ENCODE peak calls at places on chromosomes 16 and 17, in eight cellular contexts. One of them, this sample, is unnamed.

GRCh38 chr16:49632111-49632797 is 223.7 kb downstream of the ZNF423 start:
- DNase-seq in neural progenitor cell: no peak
- DNase-seq in right atrium auricular region: no peak
- DNase-seq in adrenal gland: no peak
- DNase-seq in PC-3: no peak
- DNase-seq in stomach: no peak
- DNase-seq in naive thymus-derived CD4-positive, alpha-beta T cell: no peak
- DNase-seq in GM06990: no peak
- DNase-seq in this sample: no peak

GRCh38 chr16:11780988-11781680 is 15.9 kb downstream of the ZC3H7A start:
- DNase-seq in neural progenitor cell: no peak
- DNase-seq in right atrium auricular region: no peak
- DNase-seq in adrenal gland: no peak
- DNase-seq in PC-3: no peak
- DNase-seq in stomach: no peak
- DNase-seq in naive thymus-derived CD4-positive, alpha-beta T cell: no peak
- DNase-seq in GM06990: no peak
- DNase-seq in this sample: no peak

GRCh38 chr16:15769239-15769638 is 87.6 kb downstream of the MYH11 start:
- DNase-seq in neural progenitor cell: no peak
- DNase-seq in right atrium auricular region: no peak
- DNase-seq in adrenal gland: no peak
- DNase-seq in PC-3: no peak
- DNase-seq in stomach: no peak
- DNase-seq in naive thymus-derived CD4-positive, alpha-beta T cell: no peak
- DNase-seq in GM06990: no peak
- DNase-seq in this sample: no peak

GRCh38 chr16:85170066-85171003 is 58.1 kb upstream of the CIBAR2 start:
- DNase-seq in neural progenitor cell: peak; percentile 39
- DNase-seq in right atrium auricular region: no peak
- DNase-seq in adrenal gland: no peak
- DNase-seq in PC-3: no peak
- DNase-seq in stomach: no peak
- DNase-seq in naive thymus-derived CD4-positive, alpha-beta T cell: no peak
- DNase-seq in GM06990: no peak
- DNase-seq in this sample: no peak

GRCh38 chr17:7435676-7436555 is 681 bp downstream of the TMEM102 start:
- DNase-seq in neural progenitor cell: peak; percentile 63
- DNase-seq in right atrium auricular region: no peak
- DNase-seq in adrenal gland: peak; percentile 57
- DNase-seq in PC-3: peak; percentile 38
- DNase-seq in stomach: peak; percentile 53
- DNase-seq in naive thymus-derived CD4-positive, alpha-beta T cell: peak; percentile 74
- DNase-seq in GM06990: peak; percentile 83
- DNase-seq in this sample: peak; percentile 83

GRCh38 chr16:81517630-81518438 is 73.2 kb downstream of the CMIP start:
- DNase-seq in neural progenitor cell: no peak
- DNase-seq in right atrium auricular region: no peak
- DNase-seq in adrenal gland: no peak
- DNase-seq in PC-3: peak; percentile 80
- DNase-seq in stomach: no peak
- DNase-seq in naive thymus-derived CD4-positive, alpha-beta T cell: no peak
- DNase-seq in GM06990: no peak
- DNase-seq in this sample: no peak

GRCh38 chr17:77948690-77949114 is 9.8 kb upstream of the TNRC6C start:
- DNase-seq in neural progenitor cell: peak; percentile 66
- DNase-seq in right atrium auricular region: no peak
- DNase-seq in adrenal gland: no peak
- DNase-seq in PC-3: peak; percentile 48
- DNase-seq in stomach: no peak
- DNase-seq in naive thymus-derived CD4-positive, alpha-beta T cell: no peak
- DNase-seq in GM06990: no peak
- DNase-seq in this sample: no peak

GRCh38 chr16:84513111-84514065 is 8.9 kb upstream of the MEAK7 start:
- DNase-seq in neural progenitor cell: no peak
- DNase-seq in right atrium auricular region: no peak
- DNase-seq in adrenal gland: no peak
- DNase-seq in PC-3: no peak
- DNase-seq in stomach: no peak
- DNase-seq in naive thymus-derived CD4-positive, alpha-beta T cell: no peak
- DNase-seq in GM06990: no peak
- DNase-seq in this sample: no peak

GRCh38 chr17:77421635-77421982 is 280.8 kb downstream of the SEC14L1 start:
- DNase-seq in neural progenitor cell: no peak
- DNase-seq in right atrium auricular region: no peak
- DNase-seq in adrenal gland: no peak
- DNase-seq in PC-3: no peak
- DNase-seq in stomach: no peak
- DNase-seq in naive thymus-derived CD4-positive, alpha-beta T cell: no peak
- DNase-seq in GM06990: no peak
- DNase-seq in this sample: no peak

GRCh38 chr17:21189361-21189760 is 24.6 kb downstream of the TMEM11 start:
- DNase-seq in neural progenitor cell: no peak
- DNase-seq in right atrium auricular region: no peak
- DNase-seq in adrenal gland: no peak
- DNase-seq in PC-3: no peak
- DNase-seq in stomach: no peak
- DNase-seq in naive thymus-derived CD4-positive, alpha-beta T cell: no peak
- DNase-seq in GM06990: no peak
- DNase-seq in this sample: no peak
- H3K36me3 ChIP-seq in neural progenitor cell: no peaks in the 10 kb centered on the region
- H3K36me3 ChIP-seq in right atrium auricular region: peaks cover 18% of the 10 kb centered on the region
- H3K36me3 ChIP-seq in adrenal gland: no peaks in the 10 kb centered on the region
- H3K36me3 ChIP-seq in PC-3: peaks cover 8% of the 10 kb centered on the region
- H3K36me3 ChIP-seq in stomach: peaks cover 54% of the 10 kb centered on the region
- H3K36me3 ChIP-seq in naive thymus-derived CD4-positive, alpha-beta T cell: peaks cover 14% of the 10 kb centered on the region
- H3K36me3 ChIP-seq in GM06990: peaks cover 13% of the 10 kb centered on the region
- H3K36me3 ChIP-seq in this sample: peaks cover 7% of the 10 kb centered on the region

GRCh38 chr17:36512641-36513040 is 22.0 kb downstream of the MYO19 start:
- DNase-seq in neural progenitor cell: no peak
- DNase-seq in right atrium auricular region: no peak
- DNase-seq in adrenal gland: no peak
- DNase-seq in PC-3: no peak
- DNase-seq in stomach: no peak
- DNase-seq in naive thymus-derived CD4-positive, alpha-beta T cell: no peak
- DNase-seq in GM06990: no peak
- DNase-seq in this sample: no peak

GRCh38 chr17:36507266-36507665 is 20.8 kb downstream of the ZNHIT3 start:
- DNase-seq in neural progenitor cell: no peak
- DNase-seq in right atrium auricular region: no peak
- DNase-seq in adrenal gland: no peak
- DNase-seq in PC-3: no peak
- DNase-seq in stomach: no peak
- DNase-seq in naive thymus-derived CD4-positive, alpha-beta T cell: no peak
- DNase-seq in GM06990: no peak
- DNase-seq in this sample: no peak

GRCh38 chr17:36511216-36511615 is 23.5 kb downstream of the MYO19 start:
- DNase-seq in neural progenitor cell: no peak
- DNase-seq in right atrium auricular region: no peak
- DNase-seq in adrenal gland: no peak
- DNase-seq in PC-3: no peak
- DNase-seq in stomach: no peak
- DNase-seq in naive thymus-derived CD4-positive, alpha-beta T cell: no peak
- DNase-seq in GM06990: no peak
- DNase-seq in this sample: no peak

GRCh38 chr17:36509272-36509985 is 22.9 kb downstream of the ZNHIT3 start:
- DNase-seq in neural progenitor cell: no peak
- DNase-seq in right atrium auricular region: no peak
- DNase-seq in adrenal gland: no peak
- DNase-seq in PC-3: no peak
- DNase-seq in stomach: no peak
- DNase-seq in naive thymus-derived CD4-positive, alpha-beta T cell: no peak
- DNase-seq in GM06990: no peak
- DNase-seq in this sample: no peak

DNA sequence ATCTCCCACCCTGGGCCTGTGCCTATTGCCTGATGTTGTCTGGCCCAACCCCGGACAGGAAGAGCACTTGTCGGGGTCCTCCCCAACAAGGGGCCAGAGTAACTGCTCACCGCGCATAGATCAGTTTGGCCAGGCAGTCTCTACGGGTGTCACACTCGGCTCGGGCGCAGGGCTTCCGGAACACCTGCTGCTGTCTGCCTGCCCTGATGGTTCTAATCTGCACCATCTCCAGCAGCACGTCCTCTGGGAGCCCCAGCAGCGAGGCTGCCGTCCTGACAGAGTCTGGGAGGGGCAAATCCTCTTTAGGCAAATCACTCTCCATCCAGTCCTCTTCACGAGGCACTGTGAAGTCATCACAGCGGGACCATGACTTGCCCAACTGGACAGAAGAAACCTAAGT is 24.0 kb downstream of the MYO19 start:
- DNase-seq in neural progenitor cell: no peak
- DNase-seq in right atrium auricular region: no peak
- DNase-seq in adrenal gland: no peak
- DNase-seq in PC-3: no peak
- DNase-seq in stomach: no peak
- DNase-seq in naive thymus-derived CD4-positive, alpha-beta T cell: no peak
- DNase-seq in GM06990: no peak
- DNase-seq in this sample: no peak
- H3K36me3 ChIP-seq in neural progenitor cell: no peaks in the 10 kb centered on the region
- H3K36me3 ChIP-seq in right atrium auricular region: peaks cover 13% of the 10 kb centered on the region
- H3K36me3 ChIP-seq in adrenal gland: no peaks in the 10 kb centered on the region
- H3K36me3 ChIP-seq in PC-3: no peaks in the 10 kb centered on the region
- H3K36me3 ChIP-seq in stomach: peaks cover 96% of the 10 kb centered on the region
- H3K36me3 ChIP-seq in naive thymus-derived CD4-positive, alpha-beta T cell: peaks cover 3% of the 10 kb centered on the region
- H3K36me3 ChIP-seq in GM06990: peaks cover 36% of the 10 kb centered on the region
- H3K36me3 ChIP-seq in this sample: peaks cover 95% of the 10 kb centered on the region

GRCh38 chr17:81558941-81559806 is 7.0 kb upstream of the FAAP100 start:
- DNase-seq in neural progenitor cell: peak; percentile 27
- DNase-seq in right atrium auricular region: no peak
- DNase-seq in adrenal gland: no peak
- DNase-seq in PC-3: no peak
- DNase-seq in stomach: no peak
- DNase-seq in naive thymus-derived CD4-positive, alpha-beta T cell: no peak
- DNase-seq in GM06990: no peak
- DNase-seq in this sample: no peak

GRCh38 chr17:81556175-81556691 is 4.1 kb upstream of the FAAP100 start:
- DNase-seq in neural progenitor cell: no peak
- DNase-seq in right atrium auricular region: no peak
- DNase-seq in adrenal gland: no peak
- DNase-seq in PC-3: peak; percentile 66
- DNase-seq in stomach: no peak
- DNase-seq in naive thymus-derived CD4-positive, alpha-beta T cell: no peak
- DNase-seq in GM06990: no peak
- DNase-seq in this sample: no peak

GRCh38 chr17:81558115-81558468 is 5.9 kb upstream of the FAAP100 start:
- DNase-seq in neural progenitor cell: no peak
- DNase-seq in right atrium auricular region: no peak
- DNase-seq in adrenal gland: no peak
- DNase-seq in PC-3: no peak
- DNase-seq in stomach: no peak
- DNase-seq in naive thymus-derived CD4-positive, alpha-beta T cell: no peak
- DNase-seq in GM06990: no peak
- DNase-seq in this sample: no peak

GRCh38 chr17:81556863-81557262 is 4.7 kb upstream of the FAAP100 start:
- DNase-seq in neural progenitor cell: no peak
- DNase-seq in right atrium auricular region: no peak
- DNase-seq in adrenal gland: no peak
- DNase-seq in PC-3: no peak
- DNase-seq in stomach: no peak
- DNase-seq in naive thymus-derived CD4-positive, alpha-beta T cell: no peak
- DNase-seq in GM06990: no peak
- DNase-seq in this sample: no peak

DNA sequence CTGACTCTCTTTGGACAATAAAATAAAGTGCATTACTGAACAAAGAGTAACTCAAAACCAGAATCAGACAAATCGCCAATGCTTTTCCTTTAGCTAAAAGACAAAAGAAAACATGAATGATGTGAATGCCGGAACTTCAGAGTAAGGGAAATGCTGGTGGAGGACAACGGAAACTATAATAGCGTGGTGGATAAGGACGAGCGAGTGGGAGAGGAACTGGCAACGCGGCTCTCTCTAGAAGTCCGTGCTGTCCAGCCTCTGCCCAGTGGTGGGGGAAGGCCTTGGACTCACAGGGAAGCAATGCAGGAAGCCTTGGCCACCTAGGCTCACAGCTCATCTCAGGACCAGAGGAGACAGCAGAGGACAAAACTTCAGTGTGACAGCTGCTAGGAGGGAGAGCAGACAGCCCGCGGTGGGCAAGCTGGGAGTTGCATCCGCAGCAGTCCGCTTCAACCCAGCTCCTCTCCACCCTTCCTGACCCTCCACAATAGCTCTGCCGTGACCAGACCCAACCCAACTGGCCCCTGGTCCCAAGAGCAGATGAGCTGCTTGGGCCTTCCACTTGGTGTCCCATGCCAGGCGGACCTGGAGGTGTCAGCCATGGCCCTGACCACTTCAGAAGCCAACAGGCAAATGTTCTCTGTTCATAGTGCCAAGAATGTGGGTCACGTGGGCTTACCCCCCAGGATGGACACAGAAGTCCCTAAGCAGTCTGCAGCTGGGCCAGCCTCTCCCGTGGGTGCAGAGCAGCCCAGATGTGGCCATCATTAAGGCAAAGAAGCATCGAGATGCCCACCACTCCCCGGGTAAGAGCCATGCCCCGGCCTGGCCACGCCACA is 5.3 kb upstream of the FAAP100 start:
- DNase-seq in neural progenitor cell: no peak
- DNase-seq in right atrium auricular region: no peak
- DNase-seq in adrenal gland: no peak
- DNase-seq in PC-3: no peak
- DNase-seq in stomach: no peak
- DNase-seq in naive thymus-derived CD4-positive, alpha-beta T cell: no peak
- DNase-seq in GM06990: no peak
- DNase-seq in this sample: no peak
- H3K36me3 ChIP-seq in neural progenitor cell: no peaks in the 10 kb centered on the region
- H3K36me3 ChIP-seq in right atrium auricular region: peaks cover 45% of the 10 kb centered on the region
- H3K36me3 ChIP-seq in adrenal gland: no peaks in the 10 kb centered on the region
- H3K36me3 ChIP-seq in PC-3: peaks cover 45% of the 10 kb centered on the region
- H3K36me3 ChIP-seq in stomach: peaks cover 68% of the 10 kb centered on the region
- H3K36me3 ChIP-seq in naive thymus-derived CD4-positive, alpha-beta T cell: peaks cover 3% of the 10 kb centered on the region
- H3K36me3 ChIP-seq in GM06990: peaks cover 17% of the 10 kb centered on the region
- H3K36me3 ChIP-seq in this sample: peaks cover 63% of the 10 kb centered on the region

GRCh38 chr17:29114141-29114540 is 66.1 kb downstream of the MYO18A start:
- DNase-seq in neural progenitor cell: no peak
- DNase-seq in right atrium auricular region: no peak
- DNase-seq in adrenal gland: no peak
- DNase-seq in PC-3: no peak
- DNase-seq in stomach: no peak
- DNase-seq in naive thymus-derived CD4-positive, alpha-beta T cell: no peak
- DNase-seq in GM06990: no peak
- DNase-seq in this sample: no peak

GRCh38 chr17:29112780-29113295 is 67.4 kb downstream of the MYO18A start:
- DNase-seq in neural progenitor cell: no peak
- DNase-seq in right atrium auricular region: peak; percentile 76
- DNase-seq in adrenal gland: no peak
- DNase-seq in PC-3: no peak
- DNase-seq in stomach: peak; percentile 28
- DNase-seq in naive thymus-derived CD4-positive, alpha-beta T cell: no peak
- DNase-seq in GM06990: no peak
- DNase-seq in this sample: no peak

GRCh38 chr17:29113334-29113733 is 66.9 kb downstream of the MYO18A start:
- DNase-seq in neural progenitor cell: peak; percentile 25
- DNase-seq in right atrium auricular region: no peak
- DNase-seq in adrenal gland: no peak
- DNase-seq in PC-3: no peak
- DNase-seq in stomach: no peak
- DNase-seq in naive thymus-derived CD4-positive, alpha-beta T cell: no peak
- DNase-seq in GM06990: no peak
- DNase-seq in this sample: peak; percentile 16

GRCh38 chr17:29110372-29110757 is 67.4 kb downstream of the PIPOX start:
- DNase-seq in neural progenitor cell: no peak
- DNase-seq in right atrium auricular region: no peak
- DNase-seq in adrenal gland: no peak
- DNase-seq in PC-3: no peak
- DNase-seq in stomach: no peak
- DNase-seq in naive thymus-derived CD4-positive, alpha-beta T cell: no peak
- DNase-seq in GM06990: no peak
- DNase-seq in this sample: no peak

GRCh38 chr17:29111816-29112499 is 68.2 kb downstream of the MYO18A start:
- DNase-seq in neural progenitor cell: peak; percentile 77
- DNase-seq in right atrium auricular region: peak; percentile 80
- DNase-seq in adrenal gland: peak; percentile 78
- DNase-seq in PC-3: peak; percentile 60
- DNase-seq in stomach: peak; percentile 72
- DNase-seq in naive thymus-derived CD4-positive, alpha-beta T cell: peak; percentile 77
- DNase-seq in GM06990: peak; percentile 68
- DNase-seq in this sample: peak; percentile 66
- H3K36me3 ChIP-seq in neural progenitor cell: no peaks in the 10 kb centered on the region
- H3K36me3 ChIP-seq in right atrium auricular region: peaks cover 72% of the 10 kb centered on the region
- H3K36me3 ChIP-seq in adrenal gland: no peaks in the 10 kb centered on the region
- H3K36me3 ChIP-seq in PC-3: no peaks in the 10 kb centered on the region
- H3K36me3 ChIP-seq in stomach: peaks cover 92% of the 10 kb centered on the region
- H3K36me3 ChIP-seq in naive thymus-derived CD4-positive, alpha-beta T cell: peaks cover 11% of the 10 kb centered on the region
- H3K36me3 ChIP-seq in GM06990: peaks cover 45% of the 10 kb centered on the region
- H3K36me3 ChIP-seq in this sample: peaks cover 82% of the 10 kb centered on the region

This sample was measured in OCI-LY7.